ENCODE peak calls at places on chromosomes 1 and 21, in seven cellular contexts. F is GM23248, B is ovary, S is upper lobe of right lung, G is aorta, I is psoas muscle, P is right lobe of liver. K is an unnamed sample. For H3K9me3, the result is how much of the 10 kb centered on the place peaks cover.

GRCh38 chr21:44854664-44855446 is 18.6 kb downstream of the PTTG1IP start:
- DNase-seq in F (no peak), B (no peak), S (peak), G (peak), I (peak), P (no peak), K (no peak)

GRCh38 chr1:67752306-67752705 is 67.3 kb downstream of the GADD45A start:
- DNase-seq in F (no peak), B (no peak), S (no peak), G (no peak), I (no peak), P (no peak), K (no peak)

GRCh38 chr1:158054721-158055120 is 61.3 kb downstream of the KIRREL1 start:
- DNase-seq in F (no peak), B (no peak), S (no peak), G (no peak), I (no peak), P (no peak), K (no peak)

GRCh38 chr1:212368073-212368484 is 46.6 kb downstream of the PACC1 start:
- DNase-seq in F (peak), B (no peak), S (no peak), G (no peak), I (no peak), P (no peak), K (peak)

GRCh38 chr1:199010933-199011332 is 372.1 kb downstream of the PTPRC start:
- DNase-seq in F (peak), B (no peak), S (no peak), G (no peak), I (no peak), P (no peak), K (no peak)

GRCh38 chr1:17128361-17128760 is 9.1 kb upstream of the PADI2 start:
- DNase-seq in F (peak), B (no peak), S (no peak), G (no peak), I (no peak), P (no peak), K (no peak)

GRCh38 chr1:154937051-154937987 is 800 bp upstream of the PMVK start:
- DNase-seq in F (peak), B (peak), S (peak), G (peak), I (peak), P (peak), K (peak)

GRCh38 chr1:110203021-110203661 is 7.0 kb upstream of the KCNC4 start:
- DNase-seq in F (peak), B (peak), S (no peak), G (no peak), I (no peak), P (no peak), K (peak)

GRCh38 chr21:45131537-45131999 is 57.2 kb downstream of the ADARB1 start:
- DNase-seq in F (no peak), B (no peak), S (no peak), G (no peak), I (no peak), P (peak), K (no peak)

GRCh38 chr1:26861286-26861701 is 1.7 kb upstream of the SFN start:
- DNase-seq in F (peak), B (no peak), S (no peak), G (no peak), I (no peak), P (no peak), K (peak)

GRCh38 chr1:180219776-180220175 is 10.3 kb upstream of the LHX4 start:
- DNase-seq in F (no peak), B (no peak), S (peak), G (no peak), I (no peak), P (no peak), K (no peak)

GRCh38 chr1:169460193-169460833 is 25.4 kb downstream of the SLC19A2 start:
- DNase-seq in F (peak), B (no peak), S (peak), G (no peak), I (peak), P (peak), K (peak)

GRCh38 chr1:93581917-93582850 is 99.5 kb downstream of the BCAR3 start:
- DNase-seq in F (no peak), B (no peak), S (no peak), G (no peak), I (no peak), P (no peak), K (peak)

GRCh38 chr1:228830954-228831481 is 95.7 kb downstream of the RHOU start:
- DNase-seq in F (peak), B (no peak), S (no peak), G (no peak), I (no peak), P (no peak), K (peak)

DNA sequence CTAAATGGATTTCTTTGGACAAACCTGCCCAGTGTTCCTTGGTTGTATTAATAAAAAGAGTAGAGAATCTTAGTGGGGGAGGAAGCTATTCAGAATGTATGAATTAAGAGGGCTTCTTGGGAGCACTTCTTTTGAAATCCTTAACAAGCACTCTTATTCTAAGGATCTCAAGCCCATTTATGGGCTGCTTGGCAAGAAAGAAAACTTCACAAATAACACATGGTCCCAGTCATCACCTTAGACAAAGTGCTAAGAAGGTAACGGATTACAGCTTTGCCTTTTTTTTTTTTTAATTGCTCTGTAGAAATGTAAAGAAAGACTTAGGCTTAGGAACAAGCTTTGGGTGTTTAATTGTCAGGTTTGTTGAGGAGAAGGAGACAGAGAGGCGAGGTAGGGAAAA is 76.6 kb upstream of the IPO9 start:
- DNase-seq in F (no peak), B (no peak), S (no peak), G (no peak), I (no peak), P (no peak), K (no peak)
- H3K27ac ChIP-seq in F (peak), B (no peak), S (no peak), G (peak), I (no peak), P (no peak), K (no peak)

GRCh38 chr21:9763807-9764206 is 757.6 kb upstream of the TPTE start:
- DNase-seq in F (no peak), B (no peak), S (no peak), G (no peak), I (no peak), P (no peak), K (no peak)
- H3K9me3 ChIP-seq in F (under half), B (under half), S (under half), G (under half), I (under half), P (under half), K (under half)

DNA sequence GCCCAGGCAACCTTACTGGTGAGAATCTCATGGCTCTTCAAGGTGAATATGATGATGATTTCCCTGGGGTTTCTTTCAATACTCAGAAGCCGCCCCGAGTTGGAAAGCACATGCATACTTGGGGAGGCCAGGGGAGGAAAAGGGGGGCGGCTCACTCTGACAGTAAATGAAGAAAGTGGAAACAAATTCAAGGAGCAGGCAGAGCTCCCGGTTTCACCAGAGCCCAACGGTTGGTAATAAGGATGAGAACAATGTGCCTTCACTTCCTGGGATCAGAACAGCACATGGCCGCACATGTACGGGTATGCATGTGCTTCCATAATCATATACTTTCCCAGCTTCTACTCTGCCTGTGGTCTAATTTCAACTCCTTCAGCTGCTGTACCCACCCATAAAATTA is 3.8 kb upstream of the ARHGEF2 start:
- DNase-seq in F (peak), B (no peak), S (no peak), G (no peak), I (no peak), P (no peak), K (no peak)
- H3K4me3 ChIP-seq in F (peak), B (no peak), S (no peak), G (no peak), I (peak), P (no peak), K (no peak)

GRCh38 chr1:225658041-225658440 is 5.1 kb upstream of the ENAH start:
- DNase-seq in F (peak), B (no peak), S (no peak), G (no peak), I (no peak), P (no peak), K (no peak)
- H3K27ac ChIP-seq in F (peak), B (no peak), S (no peak), G (peak), I (peak), P (no peak), K (no peak)

DNA sequence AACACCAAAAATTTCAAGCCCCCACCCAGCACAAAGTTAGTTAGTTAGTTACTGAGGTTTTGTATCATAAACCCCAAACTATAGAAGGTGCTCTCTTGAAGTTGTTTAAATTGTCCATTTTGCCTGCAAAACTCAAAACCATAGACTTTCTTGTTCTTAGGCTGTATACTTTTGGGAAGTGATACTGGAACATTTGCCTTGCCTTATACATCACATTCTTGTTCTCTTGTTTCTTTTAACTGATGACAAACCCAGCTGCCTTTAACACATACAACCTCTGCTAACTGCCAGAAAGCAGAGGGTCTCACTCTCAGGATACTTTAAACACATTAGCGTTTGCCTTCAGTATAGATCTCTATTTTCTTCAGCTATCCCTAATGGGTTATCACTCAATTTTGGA is 570.5 kb downstream of the MRPL39 start:
- DNase-seq in F (no peak), B (no peak), S (no peak), G (no peak), I (no peak), P (no peak), K (no peak)
- H3K9me3 ChIP-seq in F (under half), B (under half), S (under half), G (under half), I (under half), P (under half), K (under half)

GRCh38 chr1:43975249-43975961 is 645 bp downstream of the ATP6V0B start:
- DNase-seq in F (peak), B (peak), S (peak), G (peak), I (peak), P (peak), K (peak)

GRCh38 chr1:43977376-43978263 is 1.4 kb upstream of the B4GALT2 start:
- DNase-seq in F (no peak), B (no peak), S (no peak), G (no peak), I (no peak), P (no peak), K (no peak)

GRCh38 chr1:43976890-43977289 is 2.1 kb upstream of the B4GALT2 start:
- DNase-seq in F (no peak), B (no peak), S (no peak), G (no peak), I (no peak), P (no peak), K (no peak)

GRCh38 chr1:43974443-43975248 is at the start of gene ATP6V0B:
- DNase-seq in F (peak), B (peak), S (peak), G (peak), I (peak), P (peak), K (peak)

DNA sequence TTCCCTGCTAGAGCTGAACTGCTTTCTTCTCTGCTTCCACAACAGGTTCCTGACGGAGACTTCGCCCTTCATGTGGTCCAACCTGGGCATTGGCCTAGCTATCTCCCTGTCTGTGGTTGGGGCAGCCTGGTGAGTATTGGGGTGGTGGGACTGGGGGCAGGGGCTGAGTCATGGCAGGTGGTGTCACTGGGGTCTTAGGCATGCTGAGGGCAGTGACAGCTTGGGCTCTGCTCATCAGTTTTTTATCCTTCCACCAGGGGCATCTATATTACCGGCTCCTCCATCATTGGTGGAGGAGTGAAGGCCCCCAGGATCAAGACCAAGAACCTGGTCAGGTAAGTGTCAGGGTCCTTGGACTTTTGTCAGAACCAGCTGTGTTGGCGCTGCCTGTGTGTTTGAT is 1.3 kb downstream of the ATP6V0B start:
- DNase-seq in F (no peak), B (no peak), S (no peak), G (no peak), I (no peak), P (no peak), K (no peak)
- H3K4me3 ChIP-seq in F (peak), B (peak), S (peak), G (no peak), I (peak), P (peak), K (peak)

GRCh38 chr1:214425723-214426419 is 125.5 kb downstream of the PTPN14 start:
- DNase-seq in F (peak), B (no peak), S (no peak), G (no peak), I (no peak), P (no peak), K (no peak)
- H3K27ac ChIP-seq in F (peak), B (no peak), S (no peak), G (no peak), I (no peak), P (no peak), K (no peak)

DNA sequence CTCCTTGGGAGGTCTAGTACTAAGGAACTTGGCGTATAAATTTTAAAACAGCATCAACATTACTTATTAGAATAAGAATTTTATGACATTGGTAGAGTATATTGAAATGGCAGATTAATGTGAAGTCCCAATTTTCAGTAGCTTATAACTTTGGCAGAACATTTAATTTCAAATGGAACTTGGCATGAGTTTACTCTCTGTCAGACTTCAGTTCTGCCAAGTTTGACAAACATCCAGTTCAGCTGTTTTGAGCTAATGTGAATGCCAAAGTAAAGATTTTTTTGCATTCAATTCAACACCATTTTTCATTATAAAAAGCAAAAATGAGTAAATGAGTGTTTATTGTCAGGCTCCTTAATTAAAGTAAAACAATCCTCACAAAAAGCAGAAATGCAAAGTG is 104.6 kb upstream of the RGS18 start:
- DNase-seq in F (no peak), B (no peak), S (no peak), G (no peak), I (no peak), P (no peak), K (no peak)
- H3K9me3 ChIP-seq in F (under half), B (under half), S (under half), G (under half), I (under half), P (under half), K (under half)

K was measured in small intestine.